ENCODE peak calls at places on chromosome 18, in five cellular contexts. J is cardiac muscle cell; C is CD4-positive, alpha-beta memory T cell; I is endothelial cell of umbilical vein; T is GM06990. Y is an unnamed sample.
A peak's percentile ranks its signal among the peaks of the same experiment; 100 is the strongest.

GRCh38 chr18:34938102-34938501 is 103.1 kb upstream of the MAPRE2 start:
- DNase-seq in J (no peak), C (no peak), I (no peak), T (no peak), Y (no peak)

GRCh38 chr18:9779630-9780029 is 71.5 kb downstream of the RAB31 start:
- DNase-seq in J (peak; percentile 48), C (no peak), T (no peak), I (no peak), Y (no peak)

GRCh38 chr18:70086085-70086484 is 119.4 kb downstream of the RTTN start:
- DNase-seq in I (no peak), J (no peak), T (no peak), C (no peak), Y (no peak)

GRCh38 chr18:63844254-63844653 is 43.3 kb upstream of the SERPINB2 start:
- DNase-seq in C (no peak), I (peak; percentile 36), J (peak; percentile 46), T (no peak), Y (no peak)

GRCh38 chr18:27599202-27599829 is 414.2 kb upstream of the CHST9 start:
- DNase-seq in T (no peak), C (no peak), I (peak; percentile 33), J (peak; percentile 62), Y (no peak)

GRCh38 chr18:78635093-78635800 is 344.4 kb upstream of the SALL3 start:
- DNase-seq in C (no peak), I (no peak), J (no peak), T (no peak), Y (no peak)

GRCh38 chr18:36811955-36812354 is 16.8 kb downstream of the TPGS2 start:
- DNase-seq in T (no peak), C (no peak), J (peak; percentile 28), I (no peak), Y (no peak)

GRCh38 chr18:46431522-46432171 is 225.4 kb downstream of the LOXHD1 start:
- DNase-seq in T (no peak), I (no peak), C (no peak), J (no peak), Y (no peak)

GRCh38 chr18:48868468-48869466 is 82.0 kb downstream of the SMAD7 start:
- DNase-seq in T (peak; percentile 76), I (no peak), C (peak; percentile 15), J (no peak), Y (no peak)

GRCh38 chr18:48521723-48522122 is 17.1 kb upstream of the CTIF start:
- DNase-seq in J (no peak), C (no peak), I (no peak), T (no peak), Y (no peak)

GRCh38 chr18:22604390-22604985 is 186.8 kb upstream of the CTAGE1 start:
- DNase-seq in J (peak; percentile 90), I (peak; percentile 91), T (no peak), C (no peak), Y (no peak)

GRCh38 chr18:49016648-49017539 is 66.1 kb upstream of the SMAD7 start:
- DNase-seq in I (peak; percentile 22), J (peak; percentile 87), T (no peak), C (no peak), Y (peak; percentile 54)

GRCh38 chr18:8890957-8891464 is 185.7 kb downstream of the MTCL1 start:
- DNase-seq in J (peak; percentile 84), I (peak; percentile 83), T (no peak), C (no peak), Y (peak; percentile 85)

GRCh38 chr18:28651298-28651697 is 474.4 kb upstream of the CDH2 start:
- DNase-seq in J (no peak), C (no peak), T (no peak), I (no peak), Y (no peak)

GRCh38 chr18:8734496-8734895 is 29.1 kb downstream of the MTCL1 start:
- DNase-seq in J (no peak), C (no peak), I (no peak), T (no peak), Y (no peak)

GRCh38 chr18:49652841-49653240 is 91.0 kb downstream of the LIPG start:
- DNase-seq in I (peak; percentile 35), T (no peak), J (peak; percentile 40), C (no peak), Y (no peak)

GRCh38 chr18:62377408-62377807 is 52.3 kb downstream of the TNFRSF11A start:
- DNase-seq in I (no peak), J (no peak), C (no peak), T (no peak), Y (no peak)

GRCh38 chr18:36522503-36522902 is 225.0 kb downstream of the FHOD3 start:
- DNase-seq in I (no peak), C (no peak), J (no peak), T (no peak), Y (no peak)

GRCh38 chr18:59691046-59691395 is 6.2 kb downstream of the CCBE1 start:
- DNase-seq in I (no peak), T (no peak), J (peak; percentile 49), C (no peak), Y (no peak)

GRCh38 chr18:74353169-74353775 is 37.6 kb downstream of the C18orf63 start:
- DNase-seq in T (no peak), I (peak; percentile 53), C (peak; percentile 69), J (peak; percentile 87), Y (no peak)

GRCh38 chr18:31303771-31304170 is 14.2 kb upstream of the DSG1 start:
- DNase-seq in C (no peak), J (no peak), T (no peak), I (peak; percentile 6), Y (no peak)

GRCh38 chr18:61322265-61322873 is 10.9 kb upstream of the CDH20 start:
- DNase-seq in C (no peak), J (peak; percentile 72), T (peak; percentile 19), I (peak; percentile 53), Y (no peak)

GRCh38 chr18:34401775-34402174 is 177.1 kb upstream of the NOL4 start:
- DNase-seq in I (no peak), C (no peak), T (no peak), J (no peak), Y (no peak)

GRCh38 chr18:56945171-56945863 is 201.6 kb upstream of the BOD1L2 start:
- DNase-seq in T (no peak), J (no peak), I (no peak), C (no peak), Y (no peak)

GRCh38 chr18:68705119-68705518 is 9.8 kb downstream of the TMX3 start:
- DNase-seq in C (no peak), J (no peak), I (no peak), T (no peak), Y (no peak)

GRCh38 chr18:44229693-44230108 is 451.0 kb upstream of the SETBP1 start:
- DNase-seq in J (peak; percentile 77), T (no peak), C (no peak), I (peak; percentile 36), Y (peak; percentile 4)

GRCh38 chr18:2609604-2610003 is 38.2 kb downstream of the NDC80 start:
- DNase-seq in C (no peak), J (no peak), I (no peak), T (no peak), Y (no peak)

GRCh38 chr18:2617974-2618373 is 37.6 kb upstream of the SMCHD1 start:
- DNase-seq in C (no peak), I (no peak), T (no peak), J (no peak), Y (no peak)

GRCh38 chr18:2610549-2610948 is 39.2 kb downstream of the NDC80 start:
- DNase-seq in I (no peak), J (no peak), C (no peak), T (no peak), Y (no peak)

GRCh38 chr18:2612996-2613395 is 41.6 kb downstream of the NDC80 start:
- DNase-seq in T (no peak), J (no peak), C (no peak), I (no peak), Y (no peak)
- H3K36me3 ChIP-seq in T (peaks cover 3% of the 10 kb centered on the region), J (no peaks in the 10 kb centered on the region), C (no peaks in the 10 kb centered on the region), I (peaks cover 1% of the 10 kb centered on the region), Y (peaks cover 2% of the 10 kb centered on the region)

GRCh38 chr18:77250926-77251729 is 1.5 kb downstream of the GALR1 start:
- DNase-seq in I (no peak), T (peak; percentile 18), J (peak; percentile 28), C (no peak), Y (no peak)

GRCh38 chr18:77251730-77252050 is 2.0 kb downstream of the GALR1 start:
- DNase-seq in J (no peak), C (no peak), I (no peak), T (no peak), Y (no peak)

GRCh38 chr18:77250501-77250925 is 865 bp downstream of the GALR1 start:
- DNase-seq in J (no peak), C (no peak), T (peak; percentile 6), I (no peak), Y (no peak)

GRCh38 chr18:77248873-77249582 is 620 bp upstream of the GALR1 start:
- DNase-seq in J (no peak), I (no peak), C (no peak), T (no peak), Y (no peak)

DNA sequence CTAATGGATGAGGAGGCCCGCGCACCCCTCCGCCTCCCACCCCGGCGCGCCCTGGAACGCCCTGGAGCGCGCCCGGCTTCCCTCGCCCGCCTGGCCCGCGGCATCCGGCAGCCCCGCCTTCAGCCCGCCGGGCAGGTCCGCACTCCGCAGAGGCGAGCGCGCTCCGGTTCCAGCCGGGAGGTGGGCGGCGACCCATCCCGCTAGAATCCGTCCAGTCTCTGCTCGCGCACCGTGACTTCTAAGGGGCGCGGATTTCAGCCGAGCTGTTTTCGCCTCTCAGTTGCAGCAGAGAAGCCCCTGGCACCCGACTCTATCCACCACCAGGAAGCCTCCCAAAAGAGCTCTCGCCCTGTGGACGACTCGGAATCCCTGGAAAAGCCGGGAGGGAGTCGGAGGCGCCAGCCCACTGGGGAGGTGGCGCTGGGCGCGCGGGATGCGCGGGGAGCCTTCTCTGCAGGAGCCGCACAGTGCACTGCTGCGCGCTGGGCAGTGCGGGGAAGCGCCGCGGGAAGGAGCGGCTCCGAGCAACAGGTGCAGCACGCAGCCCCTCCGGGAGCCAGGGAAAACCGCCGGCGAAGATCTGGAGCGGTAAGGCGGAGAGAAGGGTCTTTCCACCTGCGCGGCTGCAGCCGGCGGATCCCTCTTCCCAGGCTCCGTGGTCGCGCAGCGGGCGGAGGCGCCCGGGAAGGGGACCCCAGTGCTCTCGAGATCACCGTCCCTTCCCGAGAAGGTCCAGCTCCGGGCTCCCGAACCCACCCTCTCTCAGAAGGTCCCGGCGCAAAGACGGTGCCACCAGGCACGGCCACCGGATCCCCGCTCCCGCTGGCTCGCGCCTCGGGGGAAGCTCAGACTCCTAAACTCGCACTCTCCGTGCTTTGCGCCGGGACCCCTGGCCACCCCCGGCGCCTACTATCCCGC is at the start of gene GALR1:
- DNase-seq in J (no peak), T (peak; percentile 11), I (no peak), C (no peak), Y (no peak)
- H3K36me3 ChIP-seq in J (no peaks in the 10 kb centered on the region), T (no peaks in the 10 kb centered on the region), I (no peaks in the 10 kb centered on the region), C (no peaks in the 10 kb centered on the region), Y (no peaks in the 10 kb centered on the region)

GRCh38 chr18:51051105-51051712 is 21.2 kb downstream of the SMAD4 start:
- DNase-seq in C (peak; percentile 59), I (peak; percentile 56), T (no peak), J (peak; percentile 66), Y (no peak)
- H3K36me3 ChIP-seq in C (peaks cover 24% of the 10 kb centered on the region), I (peaks cover 5% of the 10 kb centered on the region), T (no peaks in the 10 kb centered on the region), J (peaks cover 36% of the 10 kb centered on the region), Y (no peaks in the 10 kb centered on the region)

GRCh38 chr18:80041424-80041823 is 7.2 kb downstream of the RBFA start:
- DNase-seq in C (no peak), I (no peak), J (no peak), T (no peak), Y (no peak)
- H3K36me3 ChIP-seq in C (no peaks in the 10 kb centered on the region), I (peaks cover 16% of the 10 kb centered on the region), J (peaks cover 4% of the 10 kb centered on the region), T (peaks cover 20% of the 10 kb centered on the region), Y (peaks cover 8% of the 10 kb centered on the region)

GRCh38 chr18:23838233-23838632 is 149.0 kb downstream of the LAMA3 start:
- DNase-seq in C (no peak), J (peak; percentile 44), T (no peak), I (no peak), Y (no peak)
- H3K36me3 ChIP-seq in C (no peaks in the 10 kb centered on the region), J (no peaks in the 10 kb centered on the region), T (no peaks in the 10 kb centered on the region), I (no peaks in the 10 kb centered on the region), Y (no peaks in the 10 kb centered on the region)

Y was measured in BJ.